ENCODE peak calls at places on chromosomes 1 and 21, in six cellular contexts. A is osteoblast; E is A549; X is GM23338; S is tibial artery; H is CD8-positive, alpha-beta T cell. P is an unnamed sample. For H3K4me1, the result is how much of the 10 kb centered on the place peaks cover.

GRCh38 chr1:41424581-41425118 is 59.8 kb downstream of the EDN2 start:
- DNase-seq in A (no peak), E (no peak), X (no peak), H (no peak), S (no peak), P (no peak)

GRCh38 chr1:79193211-79194079 is 186.9 kb upstream of the ADGRL4 start:
- DNase-seq in A (peak), E (peak), X (peak), H (no peak), S (no peak), P (peak)

GRCh38 chr1:84379128-84379527 is 19.2 kb upstream of the DNASE2B start:
- DNase-seq in X (no peak), S (no peak), E (no peak), A (no peak), H (no peak), P (no peak)

GRCh38 chr1:190667914-190668313 is 190.2 kb upstream of the BRINP3 start:
- DNase-seq in S (no peak), A (no peak), H (no peak), X (no peak), E (peak), P (no peak)

GRCh38 chr1:204080163-204080903 is 7.4 kb downstream of the SOX13 start:
- DNase-seq in A (peak), H (no peak), S (peak), X (peak), E (peak), P (peak)

GRCh38 chr1:212467843-212468482 is 35.2 kb downstream of the NENF start:
- DNase-seq in X (no peak), A (peak), H (no peak), S (no peak), E (peak), P (no peak)

GRCh38 chr1:225561675-225562074 is 91.2 kb downstream of the ENAH start:
- DNase-seq in H (no peak), E (no peak), A (no peak), S (no peak), X (no peak), P (no peak)

GRCh38 chr1:23198373-23198772 is 18.9 kb downstream of the HTR1D start:
- DNase-seq in H (no peak), S (no peak), A (peak), E (peak), X (no peak), P (no peak)

GRCh38 chr1:54922921-54923421 is 36.0 kb upstream of the DHCR24 start:
- DNase-seq in E (no peak), S (no peak), A (peak), H (no peak), X (no peak), P (no peak)

GRCh38 chr1:107572674-107573205 is 392.2 kb downstream of the VAV3 start:
- DNase-seq in H (no peak), E (peak), S (no peak), A (peak), X (no peak), P (no peak)

GRCh38 chr1:211493865-211494653 is 2.1 kb upstream of the RD3 start:
- DNase-seq in H (no peak), X (no peak), E (no peak), S (no peak), A (no peak), P (no peak)

GRCh38 chr21:45749974-45750373 is 106.4 kb downstream of the PCBP3 start:
- DNase-seq in A (no peak), E (no peak), H (no peak), X (no peak), S (no peak), P (no peak)

GRCh38 chr1:34162852-34163766 is 1.9 kb downstream of the CSMD2 start:
- DNase-seq in E (peak), H (no peak), X (peak), A (peak), S (peak), P (no peak)

GRCh38 chr1:59803458-59804038 is 11.2 kb upstream of the HOOK1 start:
- DNase-seq in A (no peak), X (no peak), S (no peak), E (no peak), H (no peak), P (no peak)

GRCh38 chr1:46285730-46286477 is 17.5 kb downstream of the LRRC41 start:
- DNase-seq in E (no peak), A (peak), H (peak), X (peak), S (no peak), P (no peak)

GRCh38 chr1:103945774-103946173 is 196.1 kb downstream of the AMY1C start:
- DNase-seq in X (peak), A (no peak), S (no peak), H (no peak), E (no peak), P (no peak)

GRCh38 chr1:228500143-228500736 is 13.1 kb downstream of the RNF187 start:
- DNase-seq in A (no peak), H (no peak), E (no peak), S (no peak), X (no peak), P (no peak)

GRCh38 chr1:162626733-162627132 is 5.5 kb upstream of the DDR2 start:
- DNase-seq in E (no peak), S (no peak), H (no peak), X (no peak), A (no peak), P (no peak)

GRCh38 chr1:73859227-73859626 is 338.7 kb downstream of the LRRIQ3 start:
- DNase-seq in A (no peak), H (no peak), X (no peak), S (no peak), E (no peak), P (no peak)

GRCh38 chr1:41455479-41456271 is 28.8 kb downstream of the EDN2 start:
- DNase-seq in E (no peak), A (peak), X (no peak), H (no peak), S (peak), P (no peak)

GRCh38 chr21:36385909-36386642 is 884 bp downstream of the CHAF1B start:
- DNase-seq in X (peak), H (no peak), S (no peak), A (peak), E (no peak), P (no peak)

GRCh38 chr1:28775121-28775942 is 36.6 kb upstream of the OPRD1 start:
- DNase-seq in S (peak), H (peak), A (peak), E (no peak), X (peak), P (no peak)

GRCh38 chr1:92538048-92538412 is 51.3 kb upstream of the GFI1 start:
- DNase-seq in H (no peak), A (peak), X (no peak), S (no peak), E (no peak), P (no peak)

GRCh38 chr1:7891804-7892203 is 38.9 kb upstream of the UTS2 start:
- DNase-seq in A (no peak), X (no peak), H (no peak), S (no peak), E (no peak), P (no peak)

GRCh38 chr1:57162607-57163235 is 196.9 kb upstream of the C8B start:
- DNase-seq in A (no peak), S (no peak), E (no peak), X (no peak), H (no peak), P (no peak)

GRCh38 chr1:111619635-111620411 is at the start of gene RAP1A:
- DNase-seq in H (peak), A (peak), E (peak), X (peak), S (peak), P (no peak)

GRCh38 chr1:30185313-30185712 is 538.1 kb downstream of the MATN1 start:
- DNase-seq in H (no peak), A (no peak), E (no peak), S (no peak), X (no peak), P (no peak)

GRCh38 chr1:231334079-231334666 is 3.5 kb downstream of the EXOC8 start:
- DNase-seq in X (no peak), E (no peak), H (no peak), A (peak), S (no peak), P (no peak)
- H3K4me1 ChIP-seq in X (under half), E (under half), H (half or more), A (under half), S (under half), P (under half)

DNA sequence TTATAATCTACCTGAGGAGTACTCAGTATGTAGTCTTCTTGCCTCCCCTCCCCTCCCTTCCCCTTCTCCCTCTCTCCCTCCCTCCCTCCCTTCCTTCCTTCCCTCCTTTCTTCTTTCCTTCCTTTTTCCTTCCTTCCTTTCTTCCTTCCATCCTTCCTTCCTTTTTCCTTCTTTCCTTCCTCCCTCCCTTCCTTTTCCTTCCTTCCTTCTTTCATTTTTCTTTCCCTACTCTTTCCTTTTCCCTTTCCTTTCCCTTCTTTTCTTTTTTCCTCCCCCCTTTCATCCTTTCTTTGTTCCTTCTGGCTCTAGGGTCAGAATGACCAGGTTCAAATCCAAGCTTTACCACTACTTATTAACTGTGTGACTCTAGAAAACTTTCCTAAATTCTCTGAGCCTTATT is 48.5 kb upstream of the HAO2 start:
- DNase-seq in E (no peak), H (no peak), X (no peak), S (no peak), A (no peak), P (no peak)
- H3K27ac ChIP-seq in E (no peak), H (no peak), X (no peak), S (no peak), A (no peak), P (no peak)

GRCh38 chr1:37792943-37793686 is 532 bp upstream of the MANEAL start:
- DNase-seq in E (no peak), A (no peak), X (peak), H (no peak), S (no peak), P (no peak)

GRCh38 chr1:37797750-37798345 is 4.2 kb downstream of the MANEAL start:
- DNase-seq in X (no peak), A (peak), E (no peak), H (no peak), S (no peak), P (no peak)

GRCh38 chr1:37793773-37794371 is at the start of gene MANEAL:
- DNase-seq in X (peak), A (peak), S (peak), E (peak), H (no peak), P (no peak)

GRCh38 chr1:37794372-37795339 is 1.0 kb downstream of the MANEAL start:
- DNase-seq in A (peak), S (no peak), X (peak), H (no peak), E (no peak), P (no peak)

GRCh38 chr1:37795340-37796110 is 1.9 kb downstream of the MANEAL start:
- DNase-seq in H (peak), E (no peak), S (no peak), A (peak), X (peak), P (peak)
- H3K4me3 ChIP-seq in H (no peak), E (no peak), S (no peak), A (no peak), X (peak), P (no peak)

DNA sequence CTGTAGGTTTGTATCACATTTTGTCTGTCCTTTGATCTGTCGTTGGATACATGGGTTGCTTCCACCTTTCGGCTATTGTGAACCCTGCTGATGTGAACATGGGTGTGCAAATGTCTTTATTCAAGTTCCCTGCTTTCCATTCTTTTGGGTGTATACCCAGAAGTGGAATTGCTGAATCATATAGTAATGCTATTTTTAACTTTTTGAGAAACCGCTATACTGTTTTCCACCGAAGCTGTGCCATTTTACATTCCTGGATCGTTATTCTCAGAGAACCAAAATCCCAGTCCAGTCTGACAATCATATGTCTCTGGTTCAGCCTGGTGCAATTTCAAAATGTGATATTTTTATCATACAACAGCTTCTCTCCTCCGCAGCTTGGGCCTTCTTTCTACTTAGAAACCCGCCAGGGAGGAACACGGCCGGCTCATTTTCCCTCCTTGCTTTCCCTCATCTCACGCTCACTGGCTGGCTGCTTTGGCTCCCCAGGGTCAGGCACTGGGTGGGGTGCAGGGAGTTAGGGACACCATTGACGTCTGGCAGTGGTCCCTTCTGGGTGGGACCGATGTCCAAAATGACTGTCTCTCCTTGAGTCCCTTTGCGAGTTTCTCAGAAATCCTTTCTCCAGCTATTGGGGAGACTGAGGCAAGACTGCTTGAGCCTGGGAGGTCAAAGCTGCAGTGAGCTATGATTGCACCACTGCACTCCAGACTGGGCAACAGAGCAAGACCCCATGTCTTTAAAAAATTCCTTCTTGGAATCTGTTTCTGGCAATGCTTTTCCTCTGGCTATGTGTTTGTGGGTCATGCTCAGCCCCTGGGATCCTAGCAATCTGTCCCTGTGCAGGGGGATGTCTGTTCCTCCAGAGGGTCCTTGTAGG is 73.5 kb upstream of the AKT3 start:
- DNase-seq in X (no peak), E (no peak), H (no peak), A (no peak), S (no peak), P (no peak)
- H3K4me1 ChIP-seq in X (under half), E (under half), H (under half), A (under half), S (under half), P (under half)

GRCh38 chr1:210291786-210292275 is 36.9 kb upstream of the HHAT start:
- DNase-seq in X (no peak), A (no peak), H (no peak), E (no peak), S (no peak), P (no peak)
- H3K27ac ChIP-seq in X (no peak), A (no peak), H (no peak), E (peak), S (peak), P (no peak)

DNA sequence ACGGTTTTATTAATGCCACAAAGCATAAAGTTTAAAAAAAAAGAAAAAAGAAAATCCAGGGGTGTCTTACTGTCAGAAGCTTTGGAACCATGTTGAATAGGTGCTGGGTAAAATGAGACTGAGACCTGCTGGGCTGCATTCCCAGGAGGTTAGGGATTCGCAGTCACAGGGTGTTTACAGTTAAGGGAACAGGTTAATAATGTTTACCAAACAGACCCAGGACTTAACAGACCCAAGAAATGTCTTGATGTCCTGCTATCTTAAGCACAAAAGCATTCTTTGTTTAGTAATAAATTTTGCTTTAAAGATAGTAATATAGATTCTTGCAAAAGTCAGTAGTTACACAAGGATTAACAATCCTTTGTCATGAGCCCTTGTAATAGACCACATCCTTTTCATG is 54.7 kb downstream of the OLFML3 start:
- DNase-seq in S (no peak), X (peak), H (no peak), E (no peak), A (no peak), P (no peak)
- H3K4me3 ChIP-seq in S (no peak), X (peak), H (no peak), E (no peak), A (no peak), P (peak)

GRCh38 chr1:200892958-200893357 is 1.7 kb upstream of the INAVA start:
- DNase-seq in A (no peak), H (no peak), E (no peak), X (no peak), S (no peak), P (no peak)
- H3K4me1 ChIP-seq in A (under half), H (under half), E (half or more), X (half or more), S (under half), P (under half)

GRCh38 chr1:19922015-19922688 is 1.3 kb downstream of the PLA2G2E start:
- DNase-seq in H (no peak), A (peak), S (no peak), E (no peak), X (no peak), P (no peak)

GRCh38 chr1:19923137-19923952 is at the start of gene PLA2G2E:
- DNase-seq in S (no peak), X (no peak), H (no peak), E (no peak), A (peak), P (no peak)

GRCh38 chr1:19920132-19920710 is 3.2 kb downstream of the PLA2G2E start:
- DNase-seq in S (no peak), H (no peak), A (peak), X (no peak), E (no peak), P (no peak)

GRCh38 chr1:19921310-19921709 is 2.1 kb downstream of the PLA2G2E start:
- DNase-seq in H (no peak), X (no peak), A (no peak), E (no peak), S (no peak), P (no peak)

DNA sequence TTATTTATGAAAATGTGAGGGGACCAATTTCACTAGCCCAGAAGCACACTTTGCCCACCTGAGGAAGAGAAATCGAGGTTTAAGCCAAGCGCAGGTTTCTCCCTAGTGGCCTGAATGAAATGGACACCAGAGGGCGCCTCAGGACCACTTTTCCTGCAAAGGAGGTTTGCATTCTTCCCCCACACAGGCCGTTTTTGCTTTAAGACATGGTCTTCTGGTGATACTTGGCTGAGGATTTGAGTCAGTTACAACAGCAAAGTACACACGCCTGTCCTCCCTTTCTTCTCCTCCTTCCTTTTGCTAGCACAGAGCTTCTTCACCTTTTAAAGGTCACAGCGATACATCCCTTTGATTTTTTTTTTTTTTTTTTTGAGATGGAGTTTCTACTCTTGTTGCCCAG is 5.4 kb downstream of the PLA2G2E start:
- DNase-seq in E (peak), S (peak), X (peak), A (peak), H (peak), P (peak)
- H3K27ac ChIP-seq in E (no peak), S (no peak), X (no peak), A (no peak), H (no peak), P (no peak)

DNA sequence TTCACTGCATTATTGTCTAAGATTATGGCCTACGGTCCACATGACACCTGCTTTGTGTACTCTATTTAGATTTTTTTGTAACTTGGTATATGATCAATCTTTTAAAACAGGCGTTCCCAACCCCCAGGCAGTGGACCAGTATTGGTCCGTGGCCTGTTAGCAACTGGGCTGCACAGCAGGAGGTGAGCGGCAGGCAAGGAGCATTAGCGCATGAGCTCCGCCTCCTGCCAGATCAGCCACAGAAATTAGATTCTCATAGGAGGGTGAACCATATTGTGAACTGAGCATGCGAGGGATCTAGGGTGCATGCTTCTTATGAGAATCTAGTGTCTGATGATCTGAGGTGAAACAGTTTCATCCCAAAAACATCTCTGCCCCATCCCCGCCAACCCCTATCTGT is 228.4 kb upstream of the NR5A2 start:
- DNase-seq in A (no peak), H (no peak), X (peak), S (no peak), E (no peak), P (no peak)
- H3K4me3 ChIP-seq in A (no peak), H (no peak), X (no peak), S (no peak), E (no peak), P (no peak)

GRCh38 chr1:2250721-2251281 is 22.7 kb downstream of the SKI start:
- DNase-seq in E (no peak), A (peak), X (no peak), S (no peak), H (no peak), P (no peak)
- H3K4me1 ChIP-seq in E (under half), A (under half), X (under half), S (under half), H (half or more), P (under half)

P was measured in iPS DF 6.9.